ENCODE peak calls at places on chromosomes 13 and 19, in eight cellular contexts. Q is OCI-LY7, C is keratinocyte, K is astrocyte, L is PC-3, W is neural progenitor cell, Y is SK-N-SH, O is Karpas-422. E is an unnamed sample.

GRCh38 chr13:35485451-35485850 is 9.0 kb upstream of the MAB21L1 start:
- DNase-seq in Q (no peak), C (no peak), K (no peak), L (no peak), W (no peak), Y (no peak), O (peak; percentile 44), E (peak; percentile 29)

GRCh38 chr19:14440049-14440448 is 6.9 kb downstream of the PKN1 start:
- DNase-seq in Q (peak; percentile 88), C (no peak), K (no peak), L (no peak), W (no peak), Y (no peak), O (peak; percentile 95), E (no peak)

GRCh38 chr13:30865131-30866009 is 40.7 kb upstream of the MEDAG start:
- DNase-seq in Q (peak; percentile 78), C (peak; percentile 80), K (peak; percentile 95), L (peak; percentile 75), W (peak; percentile 90), Y (peak; percentile 80), O (peak; percentile 87), E (peak; percentile 94)

GRCh38 chr13:27482996-27483395 is 32.6 kb upstream of the MTIF3 start:
- DNase-seq in Q (peak; percentile 76), C (no peak), K (no peak), L (no peak), W (no peak), Y (no peak), O (peak; percentile 94), E (no peak)

GRCh38 chr13:77034883-77035282 is 7.9 kb upstream of the FBXL3 start:
- DNase-seq in Q (no peak), C (no peak), K (no peak), L (peak; percentile 77), W (no peak), Y (no peak), O (no peak), E (no peak)

GRCh38 chr19:28878862-28879566 is 333.9 kb downstream of the UQCRFS1 start:
- DNase-seq in Q (peak; percentile 82), C (no peak), K (peak; percentile 8), L (peak; percentile 62), W (peak; percentile 92), Y (peak; percentile 62), O (peak; percentile 90), E (peak; percentile 76)

GRCh38 chr19:2123682-2124387 is 27.1 kb downstream of the IZUMO4 start:
- DNase-seq in Q (no peak), C (no peak), K (no peak), L (no peak), W (peak; percentile 77), Y (no peak), O (no peak), E (peak; percentile 49)

GRCh38 chr19:14198384-14199376 is 7.3 kb downstream of the ADGRL1 start:
- DNase-seq in Q (peak; percentile 40), C (no peak), K (no peak), L (no peak), W (no peak), Y (peak; percentile 51), O (peak; percentile 56), E (peak; percentile 67)

GRCh38 chr19:39007096-39007495 is 25.3 kb downstream of the FBXO27 start:
- DNase-seq in Q (no peak), C (no peak), K (no peak), L (no peak), W (no peak), Y (no peak), O (no peak), E (no peak)

GRCh38 chr19:10928563-10929401 is at the start of the genes TIMM29 and YIPF2:
- DNase-seq in Q (peak; percentile 98), C (peak; percentile 96), K (peak; percentile 90), L (peak; percentile 100), W (peak; percentile 98), Y (peak; percentile 98), O (peak; percentile 99), E (peak; percentile 99)
- H3K79me2 ChIP-seq in Q (peaks cover 27% of the 10 kb centered on the region), C (peaks cover 43% of the 10 kb centered on the region), K (peaks cover 59% of the 10 kb centered on the region), L (peaks cover 54% of the 10 kb centered on the region), W (peaks cover 51% of the 10 kb centered on the region), Y (peaks cover 66% of the 10 kb centered on the region), O (peaks cover 43% of the 10 kb centered on the region), E (peaks cover 20% of the 10 kb centered on the region)

GRCh38 chr19:40800339-40800996 is 1.5 kb downstream of the EGLN2 start:
- DNase-seq in Q (no peak), C (no peak), K (no peak), L (no peak), W (no peak), Y (no peak), O (no peak), E (no peak)
- H3K79me2 ChIP-seq in Q (peaks cover 61% of the 10 kb centered on the region), C (peaks cover 60% of the 10 kb centered on the region), K (peaks cover 61% of the 10 kb centered on the region), L (peaks cover 58% of the 10 kb centered on the region), W (peaks cover 63% of the 10 kb centered on the region), Y (peaks cover 64% of the 10 kb centered on the region), O (peaks cover 60% of the 10 kb centered on the region), E (peaks cover 58% of the 10 kb centered on the region)

DNA sequence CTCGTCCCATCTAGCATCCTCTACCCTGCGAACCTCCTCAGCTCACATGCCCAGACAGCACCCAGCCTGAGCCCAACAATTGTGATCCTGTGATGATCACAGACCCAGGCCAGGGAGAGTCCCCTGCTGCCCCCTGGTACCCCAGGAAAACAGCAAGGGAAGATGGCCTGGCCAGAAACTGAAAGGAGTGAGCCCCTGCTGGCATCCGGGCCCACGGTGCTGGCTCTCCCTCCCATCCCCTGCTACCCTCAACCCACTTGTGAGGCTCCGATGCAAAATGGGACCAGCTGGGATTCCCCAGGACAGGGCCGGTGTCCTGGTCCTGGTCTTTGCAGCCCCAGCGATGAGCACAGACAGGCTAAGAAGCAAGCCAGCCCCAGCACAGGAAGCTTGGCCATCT is 14.1 kb downstream of the RANBP3 start:
- DNase-seq in Q (no peak), C (no peak), K (no peak), L (no peak), W (no peak), Y (no peak), O (no peak), E (no peak)
- H3K79me2 ChIP-seq in Q (peaks cover 96% of the 10 kb centered on the region), C (peaks cover 88% of the 10 kb centered on the region), K (peaks cover 98% of the 10 kb centered on the region), L (peaks cover 100% of the 10 kb centered on the region), W (peaks cover 99% of the 10 kb centered on the region), Y (peaks cover 100% of the 10 kb centered on the region), O (peaks cover 97% of the 10 kb centered on the region), E (peaks cover 88% of the 10 kb centered on the region)

GRCh38 chr19:54456423-54457373 is 6.9 kb downstream of the LENG9 start:
- DNase-seq in Q (no peak), C (no peak), K (no peak), L (no peak), W (no peak), Y (no peak), O (no peak), E (no peak)
- H3K79me2 ChIP-seq in Q (peaks cover 5% of the 10 kb centered on the region), C (peaks cover 88% of the 10 kb centered on the region), K (peaks cover 85% of the 10 kb centered on the region), L (peaks cover 79% of the 10 kb centered on the region), W (peaks cover 18% of the 10 kb centered on the region), Y (peaks cover 36% of the 10 kb centered on the region), O (peaks cover 25% of the 10 kb centered on the region), E (peaks cover 16% of the 10 kb centered on the region)

E was measured in mesendoderm.